ENCODE peak calls at places on chromosomes 4 and X, in six cellular contexts. B, X, Q, L, V and U are unnamed samples.

GRCh38 chrX:17465201-17465600 is 90.2 kb downstream of the NHS start:
- DNase-seq in X (no peak), V (no peak), B (no peak), L (no peak), Q (no peak), U (no peak)

GRCh38 chr4:161097821-161098220 is 1066.0 kb downstream of the FSTL5 start:
- DNase-seq in Q (no peak), X (no peak), V (no peak), L (no peak), B (no peak), U (no peak)

GRCh38 chr4:56743550-56743949 is 62.5 kb upstream of the HOPX start:
- DNase-seq in Q (no peak), B (no peak), V (no peak), L (no peak), X (no peak), U (no peak)

GRCh38 chrX:141989802-141990201 is 86.1 kb downstream of the MAGEC1 start:
- DNase-seq in L (no peak), Q (no peak), V (no peak), X (peak), B (no peak), U (no peak)

GRCh38 chrX:97616883-97617510 is 733.3 kb downstream of the RPA4 start:
- DNase-seq in V (no peak), X (peak), B (no peak), Q (no peak), L (peak), U (no peak)

GRCh38 chrX:24396930-24397277 is 36.5 kb downstream of the SUPT20HL1 start:
- DNase-seq in Q (no peak), V (no peak), L (no peak), B (no peak), X (no peak), U (peak)

GRCh38 chr4:73127839-73128448 is 58.4 kb upstream of the COX18 start:
- DNase-seq in B (no peak), X (peak), L (peak), Q (no peak), V (no peak), U (peak)

GRCh38 chr4:138509346-138509745 is 267.2 kb upstream of the SLC7A11 start:
- DNase-seq in X (no peak), L (no peak), V (no peak), Q (no peak), B (no peak), U (no peak)

GRCh38 chr4:122458625-122459024 is 2.1 kb upstream of the IL2 start:
- DNase-seq in X (peak), V (peak), B (no peak), L (peak), Q (peak), U (no peak)